ENCODE peak calls at places on chromosome 20, in six cellular contexts. R is A549, P is HepG2, G is GM12878, S is endothelial cell of umbilical vein, B is K562. K is an unnamed sample.

GRCh38 chr20:12287575-12287974 is 369.9 kb downstream of the BTBD3 start:
- DNase-seq in G (no peak), B (no peak), R (no peak), P (no peak), S (no peak), K (no peak)

GRCh38 chr20:57209413-57209812 is 57.0 kb downstream of the BMP7 start:
- DNase-seq in G (no peak), B (no peak), R (no peak), S (no peak), P (no peak), K (no peak)

GRCh38 chr20:37273988-37274387 is 12.4 kb upstream of the GHRH start:
- DNase-seq in R (no peak), P (no peak), G (no peak), S (no peak), B (no peak), K (no peak)

GRCh38 chr20:1062334-1063015 is 55.9 kb upstream of the PSMF1 start:
- DNase-seq in R (no peak), P (no peak), S (no peak), B (no peak), G (no peak), K (no peak)

GRCh38 chr20:50306478-50307423 is 116.1 kb downstream of the CEBPB start:
- DNase-seq in R (no peak), S (no peak), B (no peak), P (no peak), G (no peak), K (no peak)

GRCh38 chr20:3172933-3173581 is at the start of gene LZTS3:
- DNase-seq in B (peak; percentile 84), G (no peak), R (peak; percentile 84), P (peak; percentile 63), S (peak; percentile 60), K (peak; percentile 74)

GRCh38 chr20:56778765-56779195 is 149.7 kb downstream of the TFAP2C start:
- DNase-seq in G (no peak), P (no peak), S (no peak), R (no peak), B (no peak), K (no peak)

GRCh38 chr20:56245761-56246160 is 2.8 kb upstream of the MC3R start:
- DNase-seq in P (no peak), R (no peak), S (no peak), G (no peak), B (no peak), K (peak; percentile 56)

GRCh38 chr20:17643531-17644188 is 38.4 kb downstream of the RRBP1 start:
- DNase-seq in R (no peak), G (no peak), B (no peak), S (peak; percentile 19), P (no peak), K (no peak)

GRCh38 chr20:56995635-56996075 is 270.8 kb downstream of the BMP7 start:
- DNase-seq in G (no peak), S (no peak), B (peak; percentile 60), R (peak; percentile 45), P (peak; percentile 23), K (peak; percentile 52)

GRCh38 chr20:9028419-9028818 is 40.5 kb upstream of the PLCB4 start:
- DNase-seq in B (no peak), S (no peak), R (no peak), P (no peak), G (no peak), K (no peak)

GRCh38 chr20:51175724-51176123 is 152.8 kb upstream of the KCNG1 start:
- DNase-seq in S (no peak), R (no peak), P (no peak), B (no peak), G (no peak), K (no peak)

GRCh38 chr20:13029687-13030510 is 21.1 kb downstream of the SPTLC3 start:
- DNase-seq in R (peak; percentile 67), G (no peak), P (peak; percentile 80), B (no peak), S (peak; percentile 18), K (peak; percentile 36)

GRCh38 chr20:40962733-40963504 is 65.7 kb upstream of the TOP1 start:
- DNase-seq in B (peak; percentile 85), R (peak; percentile 82), P (peak; percentile 72), S (peak; percentile 62), G (no peak), K (peak; percentile 73)

GRCh38 chr20:39850236-39850635 is 838.8 kb downstream of the MAFB start:
- DNase-seq in R (no peak), S (no peak), G (no peak), B (no peak), P (no peak), K (no peak)

GRCh38 chr20:37638527-37638926 is 55.3 kb upstream of the CTNNBL1 start:
- DNase-seq in S (no peak), G (no peak), B (no peak), R (no peak), P (no peak), K (no peak)

GRCh38 chr20:24827603-24828295 is 121.3 kb upstream of the CST7 start:
- DNase-seq in B (no peak), R (no peak), G (no peak), S (no peak), P (no peak), K (no peak)

GRCh38 chr20:31473331-31474096 is 1.4 kb downstream of the DEFB124 start:
- DNase-seq in R (no peak), P (no peak), B (no peak), G (no peak), S (no peak), K (no peak)

GRCh38 chr20:58274384-58274783 is 35.1 kb upstream of the RAB22A start:
- DNase-seq in B (no peak), R (no peak), S (no peak), G (no peak), P (no peak), K (no peak)

GRCh38 chr20:14948416-14948815 is 611.0 kb upstream of the FLRT3 start:
- DNase-seq in R (no peak), B (no peak), G (no peak), S (peak; percentile 9), P (peak; percentile 34), K (no peak)

GRCh38 chr20:36833275-36834020 is 42.5 kb upstream of the TLDC2 start:
- DNase-seq in G (no peak), R (no peak), B (no peak), P (no peak), S (peak; percentile 30), K (no peak)

GRCh38 chr20:10832146-10832545 is 158.3 kb upstream of the JAG1 start:
- DNase-seq in B (no peak), S (no peak), P (no peak), G (no peak), R (no peak), K (no peak)

GRCh38 chr20:1952737-1953530 is 40.9 kb downstream of the PDYN start:
- DNase-seq in G (peak; percentile 15), B (no peak), S (no peak), R (no peak), P (no peak), K (no peak)

GRCh38 chr20:35721219-35721618 is 20.8 kb downstream of the RBM39 start:
- DNase-seq in P (no peak), R (no peak), S (no peak), G (no peak), B (no peak), K (no peak)

GRCh38 chr20:10861086-10861485 is 187.3 kb upstream of the JAG1 start:
- DNase-seq in P (no peak), R (no peak), B (no peak), G (no peak), S (no peak), K (peak; percentile 81)

GRCh38 chr20:57426831-57427230 is 35.6 kb downstream of the RBM38 start:
- DNase-seq in P (no peak), S (no peak), G (no peak), R (no peak), B (no peak), K (no peak)

GRCh38 chr20:51697119-51697826 is 70.9 kb downstream of the ATP9A start:
- DNase-seq in G (no peak), R (no peak), P (no peak), S (peak; percentile 59), B (no peak), K (no peak)

DNA sequence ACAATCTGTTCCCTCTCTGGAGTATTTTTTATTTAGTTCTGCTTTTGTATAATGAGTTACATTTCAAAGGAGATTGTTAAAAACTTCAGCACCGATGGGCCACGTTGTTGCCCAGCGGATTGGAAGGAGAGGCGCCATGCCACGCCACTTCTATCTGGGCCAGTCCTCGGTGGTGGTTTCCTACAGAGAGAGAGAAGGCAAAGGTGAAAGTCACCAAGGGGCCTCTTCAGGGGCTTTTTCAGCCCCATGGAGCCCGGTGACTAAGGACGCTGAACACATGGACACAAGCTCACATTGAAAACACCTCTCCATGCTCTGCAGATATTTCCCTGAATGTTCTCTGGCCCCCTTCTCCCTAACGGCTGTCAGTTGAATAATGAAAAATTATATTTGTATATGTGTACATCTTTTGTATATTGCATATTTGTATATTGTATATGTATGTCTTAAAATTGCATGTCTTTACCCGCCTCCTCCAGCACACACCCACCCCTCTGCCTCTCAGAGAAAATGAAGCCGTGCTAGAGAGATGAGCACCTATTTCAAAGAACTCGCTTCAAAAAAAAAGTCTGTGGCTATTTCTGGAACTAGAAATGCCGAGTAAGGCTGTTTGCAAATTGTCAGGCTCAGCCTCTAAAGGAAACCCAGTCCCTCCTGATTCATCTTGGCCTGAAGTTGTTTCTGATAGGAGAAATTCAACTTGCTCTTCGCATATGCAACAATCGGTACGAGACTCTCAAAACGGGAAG is 91.9 kb upstream of the CDH4 start:
- DNase-seq in G (no peak), B (no peak), P (no peak), R (no peak), S (no peak), K (no peak)
- H3K4me3 ChIP-seq in G (no peak overlapping the region), B (no peak overlapping the region), P (no peak overlapping the region), R (no peak overlapping the region), S (no peak overlapping the region), K (no peak overlapping the region)

GRCh38 chr20:46002008-46002407 is 6.7 kb upstream of the MMP9 start:
- DNase-seq in R (no peak), P (no peak), S (no peak), B (no peak), G (no peak), K (no peak)
- TF ChIP-seq MAX in R (no peak), P (no peak), S (no peak), B (no peak), G (no peak), K (no peak)

GRCh38 chr20:54267510-54268003 is 59.7 kb downstream of the PFDN4 start:
- DNase-seq in B (no peak), S (no peak), G (no peak), P (peak; percentile 85), R (no peak), K (no peak)
- TF ChIP-seq MYC in B (no peak), S (no peak), G (no peak), P (no peak), R (no peak), K (no peak)

DNA sequence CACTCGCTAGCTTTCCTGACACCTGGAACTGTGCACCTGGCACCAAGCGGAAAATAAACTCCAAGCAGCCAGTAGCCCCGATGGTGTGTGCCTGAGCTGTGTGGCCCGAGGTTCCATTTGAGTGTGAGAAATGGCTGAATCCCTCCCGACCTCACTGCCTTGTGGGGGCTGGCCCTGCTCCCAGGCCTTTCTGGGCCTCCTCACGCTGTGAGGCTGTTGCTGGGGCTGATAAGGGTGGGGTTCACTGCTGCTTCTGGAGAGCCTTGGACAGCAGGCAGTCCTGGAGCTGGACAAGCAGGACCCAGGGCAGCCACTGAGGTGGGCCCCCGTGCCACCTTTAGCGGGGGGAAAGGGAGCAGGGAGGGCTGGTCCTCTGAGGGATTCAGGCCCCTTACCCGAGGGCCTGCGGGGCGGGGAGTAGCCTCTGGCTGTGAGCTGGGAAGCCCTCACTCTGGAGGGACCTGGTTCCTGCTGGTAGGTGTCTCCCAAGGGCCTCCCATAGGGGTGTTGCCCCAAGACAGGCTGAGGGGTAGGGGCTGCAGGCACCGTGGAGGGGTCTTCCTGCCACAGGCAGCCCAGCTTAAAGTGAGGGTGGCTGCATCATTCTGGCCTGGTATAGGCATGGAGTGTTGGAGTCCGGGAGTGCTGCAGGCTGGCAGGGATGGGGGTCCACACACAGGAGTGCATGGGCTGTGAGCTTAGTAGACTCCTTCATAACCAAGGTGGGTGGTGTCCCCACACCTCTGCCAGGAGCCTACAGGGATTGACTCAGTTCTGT is 1.7 kb downstream of the PPDPF start:
- DNase-seq in R (no peak), B (no peak), S (no peak), G (no peak), P (no peak), K (no peak)
- H3K4me3 ChIP-seq in R (no peak overlapping the region), B (no peak overlapping the region), S (no peak overlapping the region), G (no peak overlapping the region), P (no peak overlapping the region), K (no peak overlapping the region)